ENCODE peak calls at places on chromosomes 3 and 15, in six cellular contexts. X is IMR-90, I is mesendoderm, L is mesenchymal stem cell, E is H9, V is neuronal stem cell. A is an unnamed sample.

GRCh38 chr3:152773633-152774032 is 61.3 kb upstream of the P2RY1 start:
- DNase-seq in L (no peak), V (no peak), E (no peak), I (no peak), X (no peak), A (no peak)

GRCh38 chr3:79040701-79041100 is 727.1 kb downstream of the ROBO1 start:
- DNase-seq in E (no peak), L (peak), X (peak), V (no peak), I (no peak), A (peak)

GRCh38 chr3:146750196-146750595 is 145.1 kb upstream of the PLSCR5 start:
- DNase-seq in E (no peak), X (peak), I (no peak), L (peak), V (no peak), A (no peak)

GRCh38 chr15:71916834-71917233 is 106.5 kb downstream of the NR2E3 start:
- DNase-seq in V (no peak), E (no peak), L (no peak), X (no peak), I (no peak), A (peak)

GRCh38 chr3:17983106-17983505 is 240.7 kb upstream of the TBC1D5 start:
- DNase-seq in I (no peak), E (no peak), V (no peak), L (no peak), X (no peak), A (no peak)

GRCh38 chr3:117356296-117356695 is 646.7 kb downstream of the TUSC7 start:
- DNase-seq in X (no peak), E (no peak), L (no peak), V (no peak), I (peak), A (no peak)

GRCh38 chr3:133159498-133160475 is 121.6 kb downstream of the TMEM108 start:
- DNase-seq in L (no peak), E (no peak), V (no peak), X (no peak), I (no peak), A (peak)

GRCh38 chr3:43754316-43754715 is 63.6 kb downstream of the ABHD5 start:
- DNase-seq in V (no peak), X (peak), I (peak), L (no peak), E (no peak), A (peak)

GRCh38 chr3:195763248-195763830 is 42.6 kb downstream of the MUC20 start:
- DNase-seq in X (no peak), V (no peak), I (no peak), E (no peak), L (no peak), A (no peak)

GRCh38 chr3:129052675-129053074 is 7.9 kb upstream of the GP9 start:
- DNase-seq in L (no peak), V (no peak), I (no peak), E (no peak), X (no peak), A (no peak)

GRCh38 chr3:9669720-9670432 is 20.6 kb downstream of the MTMR14 start:
- DNase-seq in L (no peak), X (no peak), V (no peak), I (no peak), E (no peak), A (no peak)

GRCh38 chr15:27897481-27897880 is 201.6 kb downstream of the OCA2 start:
- DNase-seq in V (no peak), I (no peak), L (no peak), E (no peak), X (no peak), A (no peak)

GRCh38 chr3:42097166-42097946 is 6.2 kb downstream of the TRAK1 start:
- DNase-seq in E (no peak), X (peak), V (no peak), L (peak), I (no peak), A (no peak)

GRCh38 chr3:188627652-188628051 is 473.7 kb downstream of the LPP start:
- DNase-seq in E (no peak), X (peak), I (no peak), V (no peak), L (peak), A (peak)

GRCh38 chr3:174937488-174937887 is 78.4 kb downstream of the NAALADL2 start:
- DNase-seq in V (no peak), L (peak), I (no peak), E (no peak), X (peak), A (peak)

GRCh38 chr3:30596161-30596560 is 10.2 kb upstream of the TGFBR2 start:
- DNase-seq in V (no peak), I (no peak), X (no peak), L (no peak), E (no peak), A (peak)

GRCh38 chr3:46953265-46954010 is 23.1 kb downstream of the CCDC12 start:
- DNase-seq in V (no peak), X (no peak), E (no peak), I (no peak), L (no peak), A (no peak)

DNA sequence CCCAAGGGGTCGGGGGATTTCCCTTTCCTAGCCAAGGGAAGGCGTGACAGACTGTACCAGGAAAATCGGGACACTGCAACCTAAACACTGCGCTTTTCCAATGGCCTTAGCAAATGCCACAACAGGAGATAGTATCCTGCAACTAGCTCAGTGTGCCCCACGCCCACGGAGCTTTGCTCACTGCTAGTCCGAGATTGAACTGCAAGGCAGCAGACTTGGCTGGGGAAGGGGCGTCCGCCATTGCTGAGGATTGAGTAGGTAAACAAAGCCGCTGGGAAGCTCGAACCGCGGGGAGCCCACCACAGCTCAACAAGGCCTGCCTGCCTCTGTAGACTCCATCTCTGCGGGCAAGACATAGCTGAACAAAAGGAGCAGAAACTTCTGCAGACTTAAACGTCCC is 72.3 kb upstream of the THRB start:
- DNase-seq in X (no peak), E (no peak), V (no peak), L (no peak), I (no peak), A (no peak)
- H4K8ac ChIP-seq in X (no peak), E (no peak), V (no peak), L (no peak), I (no peak), A (no peak)

GRCh38 chr3:50230106-50230832 is 5.7 kb upstream of the GNAI2 start:
- DNase-seq in L (no peak), I (no peak), V (no peak), E (no peak), X (no peak), A (peak)

GRCh38 chr3:50224639-50225038 is 11.4 kb upstream of the GNAI2 start:
- DNase-seq in E (no peak), I (no peak), X (no peak), V (no peak), L (no peak), A (no peak)

GRCh38 chr3:50226888-50227389 is 9.1 kb upstream of the GNAI2 start:
- DNase-seq in V (no peak), E (no peak), I (peak), L (peak), X (no peak), A (no peak)

GRCh38 chr3:50229490-50229889 is 6.5 kb upstream of the GNAI2 start:
- DNase-seq in E (no peak), L (no peak), X (no peak), I (no peak), V (no peak), A (no peak)

DNA sequence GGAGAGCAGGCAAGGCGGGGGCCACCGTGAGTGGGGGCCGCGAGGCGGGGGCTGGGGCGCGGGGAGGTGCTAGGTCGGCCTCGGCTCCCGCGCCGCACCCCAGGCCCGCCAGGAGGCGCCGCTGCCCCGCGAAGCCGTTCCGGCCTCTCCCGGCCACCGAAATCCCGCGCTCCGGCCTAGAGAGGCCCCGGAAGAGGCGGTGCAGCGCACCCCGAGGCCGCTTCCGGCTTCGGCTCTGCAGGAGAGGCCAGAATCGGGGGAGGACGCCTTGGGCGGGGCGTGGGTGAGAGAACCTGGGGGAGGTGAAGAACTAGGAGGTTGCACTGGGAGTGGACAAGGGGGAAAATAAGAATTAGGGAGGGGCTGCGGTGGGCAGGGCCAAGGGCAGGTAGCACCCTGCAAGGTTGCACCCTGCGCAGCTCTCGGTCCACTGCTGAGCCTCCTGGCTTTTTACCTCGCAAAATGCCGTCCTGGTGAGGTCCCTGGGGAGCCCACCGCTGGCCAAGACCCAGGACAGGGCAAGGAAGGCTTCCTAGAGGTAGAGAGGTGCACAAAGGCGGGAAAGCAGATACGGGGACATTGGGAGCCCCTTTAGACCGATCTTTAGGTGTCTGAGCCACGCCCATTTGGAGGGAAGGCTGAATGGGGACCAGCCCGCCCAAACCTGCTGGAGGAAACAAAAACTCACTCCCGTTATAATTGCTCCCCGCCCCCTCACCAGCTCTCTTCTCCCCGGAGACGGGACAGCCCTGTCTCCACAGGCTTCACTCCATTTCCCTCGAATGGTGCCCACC is 8.4 kb upstream of the GNAI2 start:
- DNase-seq in E (peak), V (peak), L (peak), I (peak), X (peak), A (peak)
- H4K8ac ChIP-seq in E (no peak), V (peak), L (peak), I (no peak), X (peak), A (peak)

DNA sequence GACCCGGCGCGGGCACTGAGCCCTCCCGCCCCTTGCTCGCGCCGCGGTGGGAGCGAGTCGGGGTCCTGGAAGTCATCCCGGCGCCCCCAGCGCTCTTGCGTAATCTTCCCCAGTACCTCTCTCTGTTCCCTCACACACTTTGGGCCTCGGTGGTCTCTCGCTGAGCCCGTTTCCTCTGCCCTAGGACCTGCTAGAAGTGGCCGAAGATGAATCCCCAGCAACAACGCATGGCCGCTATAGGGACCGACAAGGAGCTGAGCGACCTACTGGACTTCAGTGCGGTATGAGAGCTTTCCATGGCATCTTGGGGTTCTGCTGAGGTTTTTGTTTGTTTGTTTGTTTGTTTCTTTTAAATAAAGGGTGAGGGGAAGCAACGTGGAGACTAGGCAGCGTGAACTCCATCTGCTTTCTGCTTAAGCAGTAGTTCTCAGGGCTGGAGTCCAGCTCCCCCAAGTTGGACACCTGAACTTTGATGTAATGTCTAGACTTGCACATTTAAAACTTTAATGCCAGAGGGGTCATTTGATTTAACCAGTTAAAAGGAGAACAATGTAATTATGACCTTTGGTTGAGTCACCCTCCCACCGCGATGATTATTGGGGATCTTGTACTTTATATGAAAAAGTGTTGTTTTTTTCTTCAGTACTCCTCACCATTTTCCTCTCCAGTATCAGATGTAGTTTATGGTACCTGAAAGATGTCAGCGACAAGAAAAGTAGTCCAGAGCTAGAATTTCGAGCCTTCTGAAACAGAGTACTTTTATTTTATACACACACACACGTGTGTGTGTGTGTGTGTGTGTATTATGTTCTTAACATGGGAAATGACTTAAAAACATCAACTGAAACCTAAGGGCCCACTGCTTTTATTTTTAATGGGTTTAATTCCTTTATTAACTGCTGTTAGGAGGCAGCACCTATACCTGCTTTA is 1.5 kb downstream of the TCF12 start:
- DNase-seq in X (peak), L (peak), I (peak), E (peak), V (no peak), A (peak)
- H4K8ac ChIP-seq in X (peak), L (peak), I (no peak), E (no peak), V (no peak), A (peak)

DNA sequence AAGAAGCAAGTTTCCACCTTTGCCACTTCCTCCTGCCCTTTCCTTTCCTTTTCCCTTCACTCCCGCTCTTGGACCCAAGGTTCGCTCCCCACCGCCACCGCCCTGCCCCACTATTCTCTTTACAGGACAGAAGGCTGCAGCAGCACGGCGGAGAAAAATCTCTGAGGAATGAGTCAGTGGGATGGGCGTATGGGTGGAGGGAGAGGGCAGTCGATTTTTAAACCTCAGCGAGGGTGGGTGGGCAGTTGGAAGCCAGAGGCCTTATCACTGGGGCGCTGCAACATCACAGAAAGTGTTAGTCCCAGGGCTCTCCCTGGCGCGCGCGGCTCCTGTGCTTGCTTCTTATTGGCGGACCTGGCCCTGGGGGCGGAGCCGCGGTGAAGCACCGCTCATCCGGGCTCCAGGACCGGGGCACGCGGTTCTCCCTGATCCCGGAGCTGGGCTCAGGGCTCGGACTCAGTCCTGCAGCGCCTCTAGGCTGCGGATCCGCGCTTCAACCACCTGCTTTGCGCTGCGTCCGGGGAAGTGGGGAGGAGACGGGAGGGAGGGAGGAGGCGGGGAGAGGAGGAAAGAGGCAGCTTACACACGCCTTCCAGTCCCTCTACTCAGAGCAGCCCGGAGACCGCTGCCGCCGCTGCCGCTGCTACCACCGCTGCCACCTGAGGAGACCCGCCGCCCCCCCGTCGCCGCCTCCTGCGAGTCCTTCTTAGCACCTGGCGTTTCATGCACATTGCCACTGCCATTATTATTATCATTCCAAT is at the start of gene ALCAM:
- DNase-seq in E (peak), V (peak), L (peak), X (peak), I (peak), A (peak)
- H4K8ac ChIP-seq in E (no peak), V (no peak), L (peak), X (peak), I (no peak), A (peak)

GRCh38 chr3:7536510-7536909 is 675.6 kb downstream of the GRM7 start:
- DNase-seq in L (no peak), V (no peak), I (no peak), E (no peak), X (no peak), A (no peak)
- H4K8ac ChIP-seq in L (no peak), V (no peak), I (no peak), E (no peak), X (no peak), A (no peak)

DNA sequence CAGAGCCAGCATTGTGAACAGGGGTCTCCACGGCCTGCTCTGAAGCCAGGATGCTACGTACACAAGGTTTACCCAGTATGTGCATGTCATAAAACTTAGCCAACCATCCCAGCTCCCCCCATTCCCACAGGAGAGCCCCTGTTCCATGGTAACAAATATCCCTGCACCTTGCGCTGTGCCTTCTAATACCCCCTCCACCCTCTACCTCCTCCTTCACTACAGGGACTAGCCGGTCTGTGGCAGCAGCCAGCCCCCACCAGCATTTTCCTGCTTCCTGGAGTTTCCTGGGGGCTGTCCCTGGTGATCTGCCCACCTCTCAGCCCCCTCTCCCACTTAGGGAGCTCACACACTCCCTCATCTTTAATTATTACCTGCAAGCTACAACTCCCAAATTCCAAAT is 20.4 kb downstream of the ACSBG1 start:
- DNase-seq in L (no peak), X (no peak), E (no peak), V (no peak), I (no peak), A (no peak)
- H4K8ac ChIP-seq in L (no peak), X (no peak), E (no peak), V (no peak), I (no peak), A (no peak)

DNA sequence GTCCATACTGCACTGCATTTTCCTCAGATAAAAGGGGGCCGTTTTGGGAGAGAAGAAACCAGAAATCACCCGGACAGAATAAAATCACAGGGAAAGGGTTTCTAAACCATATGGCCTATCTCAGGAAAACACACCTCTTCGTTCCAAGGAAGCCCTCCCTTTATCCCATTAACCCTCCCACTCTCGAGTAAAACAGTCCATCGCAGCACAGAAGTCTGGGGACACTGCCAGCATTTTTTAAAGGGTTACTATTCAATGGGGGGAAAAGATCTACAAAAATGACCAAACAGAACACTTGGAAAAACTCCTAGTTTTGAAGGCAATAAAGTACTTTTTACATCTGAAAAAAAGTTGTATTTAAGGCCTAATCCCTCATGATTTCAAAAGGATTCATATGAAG is 7.5 kb downstream of the IL17RD start:
- DNase-seq in V (no peak), X (no peak), E (no peak), I (no peak), L (no peak), A (no peak)
- H4K8ac ChIP-seq in V (no peak), X (no peak), E (no peak), I (no peak), L (no peak), A (no peak)

GRCh38 chr3:67123914-67124313 is 125.8 kb downstream of the KBTBD8 start:
- DNase-seq in V (no peak), E (no peak), L (no peak), X (no peak), I (no peak), A (no peak)

DNA sequence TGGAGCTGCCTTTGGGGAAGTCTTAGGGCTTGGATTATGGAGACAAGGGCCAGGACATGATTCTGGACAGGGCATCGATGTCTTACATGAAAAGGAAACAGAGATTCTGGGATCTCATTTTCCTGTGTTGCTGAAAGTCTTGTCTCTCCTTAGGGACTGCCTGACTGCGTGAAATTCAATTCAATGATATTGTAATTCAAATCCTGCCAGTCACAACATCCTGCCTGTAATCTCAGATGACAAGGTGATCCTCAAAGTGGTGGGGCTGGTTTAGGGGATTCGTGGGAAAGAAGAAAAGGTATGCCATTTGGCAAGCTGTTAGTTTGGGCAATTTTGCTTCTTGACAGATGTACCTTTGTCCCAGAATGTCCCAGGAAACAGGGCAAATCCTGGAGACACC is 129.1 kb downstream of the KBTBD8 start:
- DNase-seq in E (no peak), I (no peak), X (no peak), V (no peak), L (no peak), A (no peak)
- H4K8ac ChIP-seq in E (no peak), I (no peak), X (no peak), V (no peak), L (no peak), A (no peak)

DNA sequence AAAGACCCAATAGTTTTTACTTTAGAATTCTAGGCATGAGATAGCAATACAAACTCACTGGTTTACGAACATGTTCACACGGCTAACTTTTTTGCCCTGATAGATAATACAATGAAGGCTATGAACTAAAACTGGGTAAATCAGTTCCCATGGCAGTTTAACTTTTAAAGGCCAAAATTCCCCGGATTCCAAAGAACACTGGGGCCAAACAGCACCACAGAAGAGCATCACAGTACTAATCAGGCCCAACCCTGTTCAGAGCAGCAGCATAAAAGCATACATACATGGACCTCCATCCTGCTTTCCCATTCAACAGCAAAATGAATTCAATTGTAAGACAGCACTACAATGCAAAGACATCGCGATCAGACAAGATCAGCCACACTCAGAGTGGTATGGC is 540.3 kb upstream of the CCDC54 start:
- DNase-seq in E (no peak), V (no peak), I (no peak), L (no peak), X (no peak), A (no peak)
- H4K8ac ChIP-seq in E (no peak), V (no peak), I (no peak), L (no peak), X (no peak), A (no peak)

GRCh38 chr3:123960791-123961507 is at the start of gene CCDC14:
- DNase-seq in X (peak), V (peak), I (peak), L (peak), E (peak), A (peak)
- H4K8ac ChIP-seq in X (peak), V (no peak), I (peak), L (peak), E (no peak), A (peak)

A was measured in trophoblast cell.